ENCODE peak calls at places on chromosomes 2 and 18, in four cellular contexts. Y is A549, Z is GM12878, F is HepG2. H is an unnamed sample.

GRCh38 chr2:143807677-143808076 is 678.5 kb downstream of the ARHGAP15 start:
- DNase-seq in Y (no peak), Z (no peak), F (peak; percentile 3), H (no peak)

GRCh38 chr2:8743261-8743660 is 61.4 kb downstream of the ID2 start:
- DNase-seq in Y (no peak), Z (no peak), F (no peak), H (no peak)

GRCh38 chr2:214591359-214591758 is 180.5 kb downstream of the VWC2L start:
- DNase-seq in F (peak; percentile 7), Z (no peak), Y (peak; percentile 6), H (no peak)

GRCh38 chr2:2014251-2014761 is 270.0 kb upstream of the PXDN start:
- DNase-seq in Z (no peak), F (no peak), Y (no peak), H (no peak)

GRCh38 chr2:120901213-120901612 is 165.5 kb downstream of the GLI2 start:
- DNase-seq in Y (no peak), F (no peak), Z (no peak), H (no peak)

GRCh38 chr2:173033080-173033479 is 42.6 kb upstream of the MAP3K20 start:
- DNase-seq in F (no peak), Z (no peak), Y (no peak), H (no peak)

GRCh38 chr2:191954446-191954845 is 107.6 kb upstream of the CAVIN2 start:
- DNase-seq in F (no peak), Z (no peak), Y (no peak), H (no peak)

GRCh38 chr2:49598231-49598630 is 443.9 kb upstream of the FSHR start:
- DNase-seq in Z (no peak), Y (no peak), F (no peak), H (no peak)

GRCh38 chr2:201807452-201807980 is 1.2 kb downstream of the CDK15 start:
- DNase-seq in Z (no peak), Y (no peak), F (no peak), H (no peak)

GRCh38 chr2:13681936-13682335 is 950.6 kb upstream of the LRATD1 start:
- DNase-seq in Z (no peak), F (no peak), Y (no peak), H (no peak)
- TF ChIP-seq CHD4 in Z (no peak), F (no peak), Y (no peak), H (no peak)

DNA sequence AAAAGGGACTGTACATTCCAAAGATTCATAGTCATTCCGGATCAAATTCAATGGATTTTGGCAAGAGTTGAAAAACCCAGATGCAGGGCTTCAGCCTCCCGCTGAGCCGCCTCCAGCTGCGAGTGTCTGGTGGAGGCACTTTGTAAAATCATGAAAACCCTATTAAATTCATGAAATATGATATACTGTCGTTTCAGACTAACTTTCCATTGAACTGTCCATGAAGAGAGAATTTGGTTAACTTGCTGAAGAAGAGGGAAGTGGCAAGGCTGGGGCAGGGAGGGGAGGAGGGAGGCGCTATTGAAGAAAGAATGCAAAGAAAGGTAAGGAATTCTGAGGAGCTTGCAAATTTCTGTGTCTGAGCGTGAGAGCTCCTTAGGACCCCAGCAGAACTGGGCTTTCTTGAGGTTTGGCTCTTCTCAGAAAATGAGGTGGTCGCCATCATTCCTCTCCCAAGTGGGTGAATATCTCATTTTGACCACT is 25.7 kb upstream of the SLC14A2 start:
- DNase-seq in Z (no peak), F (no peak), Y (no peak), H (no peak)
- TF ChIP-seq CHD4 in Z (no peak), F (no peak), Y (no peak), H (no peak)

DNA sequence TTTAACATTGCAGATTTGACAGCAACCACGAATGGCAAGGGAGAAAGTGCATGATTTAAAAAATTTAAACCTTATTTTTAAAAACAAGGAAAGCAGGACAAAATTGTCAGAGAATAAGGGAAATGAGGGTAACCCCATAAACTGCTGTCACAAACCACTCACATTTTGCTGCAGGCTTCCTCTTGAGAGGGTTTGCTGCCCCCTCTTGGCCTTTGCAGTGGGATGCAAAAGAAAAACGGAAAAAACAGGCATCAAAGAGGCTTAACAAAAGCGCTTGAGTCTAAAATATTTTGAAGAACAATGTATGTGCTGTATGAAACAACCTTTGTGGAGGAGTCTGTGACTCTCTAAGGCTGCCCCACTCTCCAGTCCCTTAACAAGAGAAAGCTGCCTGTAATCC is 91.6 kb downstream of the TMX3 start:
- DNase-seq in F (peak; percentile 47), Y (peak; percentile 48), Z (no peak), H (peak; percentile 13)
- TF ChIP-seq CHD4 in F (no peak), Y (no peak), Z (no peak), H (no peak)

GRCh38 chr2:111918383-111918806 is 20.0 kb downstream of the MERTK start:
- DNase-seq in F (no peak), Y (no peak), Z (no peak), H (peak; percentile 42)

GRCh38 chr2:111923271-111923670 is 24.9 kb downstream of the MERTK start:
- DNase-seq in Z (no peak), Y (no peak), F (no peak), H (no peak)

GRCh38 chr2:111924617-111925107 is 26.3 kb downstream of the MERTK start:
- DNase-seq in Y (no peak), Z (no peak), F (no peak), H (no peak)

GRCh38 chr2:111919362-111919761 is 21.0 kb downstream of the MERTK start:
- DNase-seq in F (peak; percentile 56), Z (no peak), Y (no peak), H (peak; percentile 39)

DNA sequence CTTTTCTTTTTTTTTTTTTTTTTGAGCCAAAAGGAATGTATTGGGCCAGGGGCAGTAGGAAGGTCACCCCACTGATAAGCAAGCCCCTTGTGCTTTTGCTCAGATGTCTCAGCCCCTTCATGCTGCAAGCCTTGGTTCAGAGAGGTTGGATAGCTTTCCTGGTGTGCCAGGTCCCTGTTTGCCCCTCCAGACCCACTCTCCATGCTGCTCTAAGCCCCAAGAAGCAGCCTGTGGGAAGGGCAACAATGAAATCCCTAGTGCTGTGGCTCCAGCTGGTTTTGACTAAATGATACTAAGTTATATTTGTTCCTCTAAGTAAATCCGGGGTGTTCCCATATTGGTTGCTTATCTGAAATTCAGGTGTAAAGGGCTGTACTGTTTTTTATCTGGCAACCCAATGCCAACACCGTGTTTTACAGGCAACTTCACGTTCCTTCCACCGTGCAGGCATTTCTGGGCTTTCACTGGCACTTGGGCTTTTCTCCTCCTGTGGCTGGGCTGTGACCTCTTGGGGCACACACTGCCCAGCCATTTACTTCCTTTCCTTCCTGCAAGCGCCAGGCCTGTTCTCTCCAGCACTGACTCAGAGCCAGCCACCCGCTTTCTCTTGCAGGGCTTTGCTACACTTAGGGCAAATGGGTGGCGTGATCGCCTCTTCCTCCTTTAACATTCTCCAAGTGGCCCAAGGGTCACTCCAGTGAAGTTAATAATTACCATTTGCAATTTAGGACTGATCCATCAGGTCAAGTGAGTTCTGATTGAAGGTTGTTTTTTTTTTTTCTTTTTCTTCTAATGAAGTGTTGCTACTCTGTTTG is 21.6 kb downstream of the MERTK start:
- DNase-seq in Y (no peak), F (peak; percentile 94), Z (no peak), H (no peak)
- TF ChIP-seq CHD4 in Y (no peak), F (no peak), Z (no peak), H (no peak)

GRCh38 chr2:45002661-45003210 is 6.5 kb downstream of the SIX2 start:
- DNase-seq in Z (no peak), Y (no peak), F (no peak), H (no peak)

GRCh38 chr2:45006041-45006941 is 3.0 kb downstream of the SIX2 start:
- DNase-seq in F (no peak), Y (no peak), Z (no peak), H (no peak)

GRCh38 chr2:45005261-45006002 is 3.8 kb downstream of the SIX2 start:
- DNase-seq in Z (no peak), F (no peak), Y (no peak), H (no peak)

GRCh38 chr2:45003586-45004568 is 5.4 kb downstream of the SIX2 start:
- DNase-seq in Y (no peak), F (no peak), Z (no peak), H (no peak)

DNA sequence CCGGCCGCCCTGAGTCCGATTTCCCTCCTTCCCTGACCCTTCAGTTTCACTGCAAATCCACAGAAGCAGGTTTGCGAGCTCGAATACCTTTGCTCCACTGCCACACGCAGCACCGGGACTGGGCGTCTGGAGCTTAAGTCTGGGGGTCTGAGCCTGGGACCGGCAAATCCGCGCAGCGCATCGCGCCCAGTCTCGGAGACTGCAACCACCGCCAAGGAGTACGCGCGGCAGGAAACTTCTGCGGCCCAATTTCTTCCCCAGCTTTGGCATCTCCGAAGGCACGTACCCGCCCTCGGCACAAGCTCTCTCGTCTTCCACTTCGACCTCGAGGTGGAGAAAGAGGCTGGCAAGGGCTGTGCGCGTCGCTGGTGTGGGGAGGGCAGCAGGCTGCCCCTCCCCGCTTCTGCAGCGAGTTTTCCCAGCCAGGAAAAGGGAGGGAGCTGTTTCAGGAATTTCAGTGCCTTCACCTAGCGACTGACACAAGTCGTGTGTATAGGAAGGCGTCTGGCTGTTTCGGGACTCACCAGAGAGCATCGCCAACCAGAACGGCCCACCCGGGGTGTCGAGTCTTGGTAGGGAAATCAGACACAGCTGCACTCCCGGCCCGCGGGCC is 4.6 kb downstream of the SIX2 start:
- DNase-seq in Z (no peak), F (no peak), Y (no peak), H (no peak)
- TF ChIP-seq CHD4 in Z (no peak), F (no peak), Y (no peak), H (no peak)

DNA sequence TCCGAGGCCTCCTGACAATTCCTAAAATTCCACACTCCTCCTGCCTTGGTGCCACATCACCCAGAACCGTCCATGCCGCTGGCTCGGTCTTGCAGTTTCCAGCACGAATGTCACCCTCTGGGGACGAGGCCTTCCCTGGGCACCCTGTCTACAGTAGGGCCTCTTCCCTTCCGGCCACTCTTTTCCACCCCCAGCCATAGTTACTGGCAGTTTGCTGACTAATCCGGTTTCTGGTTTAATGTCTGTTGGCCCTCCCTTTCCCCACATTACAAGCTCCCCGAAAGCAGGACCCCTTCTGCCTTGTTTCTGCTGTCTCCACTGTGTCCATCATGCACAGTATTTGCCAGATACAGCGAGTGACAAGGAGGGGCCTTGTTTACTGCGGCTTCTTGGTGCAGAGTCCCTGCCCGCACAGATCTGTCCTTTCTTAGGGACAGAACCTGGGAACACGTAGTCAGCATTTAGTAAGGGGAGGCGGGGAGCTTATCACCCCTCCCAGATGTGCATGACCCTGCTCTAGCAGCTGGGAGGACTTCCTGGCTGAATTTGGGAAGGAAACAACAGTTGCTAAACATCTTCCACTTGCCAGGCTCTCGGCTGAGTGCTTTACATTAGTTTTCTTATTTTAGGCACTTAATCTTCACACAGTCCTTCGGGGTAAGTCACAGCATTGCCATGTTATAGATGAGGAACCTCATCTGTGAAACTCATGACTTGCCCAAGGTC is 23.6 kb upstream of the CATIP start:
- DNase-seq in Y (no peak), F (no peak), Z (no peak), H (peak; percentile 70)
- TF ChIP-seq CHD4 in Y (no peak), F (no peak), Z (no peak), H (no peak)

GRCh38 chr2:65379721-65380171 is 52.7 kb downstream of the SPRED2 start:
- DNase-seq in Y (no peak), F (peak; percentile 80), Z (no peak), H (no peak)
- TF ChIP-seq CHD4 in Y (no peak), F (peak; percentile 31), Z (no peak), H (no peak)

H was measured in K562.